ENCODE peak calls at places on chromosomes 5 and 9, in ten cellular contexts. J is breast epithelium, A is kidney epithelial cell, S is cardiac fibroblast, T is astrocyte, F is progenitor cell of endocrine pancreas, O is astrocyte of the spinal cord, Q is uterus, E is suprapubic skin, C is fibroblast of mammary gland. R is an unnamed sample.
A peak's percentile ranks its signal among the peaks of the same experiment; 100 is the strongest.

GRCh38 chr9:72894342-72894741 is 58.5 kb downstream of the ALDH1A1 start:
- DNase-seq in J (no peak), A (peak; percentile 16), S (peak; percentile 41), T (peak; percentile 78), F (no peak), O (peak; percentile 90), Q (no peak), E (no peak), C (peak; percentile 93), R (peak; percentile 91)

GRCh38 chr9:137575725-137576411 is 2.9 kb downstream of the DPH7 start:
- DNase-seq in J (no peak), A (no peak), S (no peak), T (no peak), F (no peak), O (no peak), Q (no peak), E (no peak), C (no peak), R (no peak)

GRCh38 chr5:39024884-39025283 is 49.3 kb downstream of the RICTOR start:
- DNase-seq in J (no peak), A (no peak), S (peak; percentile 23), T (peak; percentile 45), F (no peak), O (no peak), Q (no peak), E (no peak), C (peak; percentile 65), R (peak; percentile 38)

GRCh38 chr9:90991953-90992352 is 190.3 kb downstream of the SYK start:
- DNase-seq in J (no peak), A (no peak), S (peak; percentile 25), T (peak; percentile 33), F (no peak), O (no peak), Q (no peak), E (no peak), C (peak; percentile 77), R (no peak)

GRCh38 chr9:76539180-76539579 is 80.2 kb downstream of the GCNT1 start:
- DNase-seq in J (no peak), A (no peak), S (no peak), T (no peak), F (no peak), O (no peak), Q (no peak), E (no peak), C (no peak), R (no peak)

GRCh38 chr5:173946353-173946752 is 42.6 kb upstream of the C5orf47 start:
- DNase-seq in J (no peak), A (no peak), S (no peak), T (no peak), F (no peak), O (no peak), Q (no peak), E (no peak), C (no peak), R (no peak)

GRCh38 chr5:96300986-96301385 is 132.1 kb downstream of the PCSK1 start:
- DNase-seq in J (no peak), A (no peak), S (no peak), T (no peak), F (no peak), O (no peak), Q (no peak), E (no peak), C (no peak), R (no peak)

GRCh38 chr5:40981420-40981819 is 72.1 kb downstream of the C7 start:
- DNase-seq in J (no peak), A (no peak), S (no peak), T (no peak), F (no peak), O (no peak), Q (no peak), E (no peak), C (no peak), R (no peak)

GRCh38 chr9:81619353-81620008 is 69.9 kb downstream of the TLE1 start:
- DNase-seq in J (no peak), A (no peak), S (peak; percentile 43), T (peak; percentile 83), F (no peak), O (peak; percentile 92), Q (no peak), E (no peak), C (peak; percentile 87), R (peak; percentile 57)
- TF ChIP-seq CTCF in J (no peak), A (no peak), S (no peak), T (no peak), F (no peak), O (no peak), Q (no peak), E (no peak), C (no peak), R (peak; percentile 18)

GRCh38 chr9:96068511-96068910 is 193.0 kb downstream of the ERCC6L2 start:
- DNase-seq in J (no peak), A (no peak), S (no peak), T (no peak), F (no peak), O (no peak), Q (no peak), E (peak; percentile 18), C (no peak), R (no peak)

GRCh38 chr9:96072930-96073329 is 197.4 kb downstream of the ERCC6L2 start:
- DNase-seq in J (no peak), A (no peak), S (no peak), T (no peak), F (no peak), O (no peak), Q (no peak), E (no peak), C (no peak), R (no peak)

GRCh38 chr9:96069821-96070220 is 194.3 kb downstream of the ERCC6L2 start:
- DNase-seq in J (no peak), A (no peak), S (no peak), T (no peak), F (no peak), O (no peak), Q (no peak), E (no peak), C (no peak), R (no peak)

GRCh38 chr9:96073531-96074284 is 198.2 kb downstream of the ERCC6L2 start:
- DNase-seq in J (no peak), A (no peak), S (no peak), T (no peak), F (no peak), O (no peak), Q (no peak), E (no peak), C (no peak), R (no peak)

DNA sequence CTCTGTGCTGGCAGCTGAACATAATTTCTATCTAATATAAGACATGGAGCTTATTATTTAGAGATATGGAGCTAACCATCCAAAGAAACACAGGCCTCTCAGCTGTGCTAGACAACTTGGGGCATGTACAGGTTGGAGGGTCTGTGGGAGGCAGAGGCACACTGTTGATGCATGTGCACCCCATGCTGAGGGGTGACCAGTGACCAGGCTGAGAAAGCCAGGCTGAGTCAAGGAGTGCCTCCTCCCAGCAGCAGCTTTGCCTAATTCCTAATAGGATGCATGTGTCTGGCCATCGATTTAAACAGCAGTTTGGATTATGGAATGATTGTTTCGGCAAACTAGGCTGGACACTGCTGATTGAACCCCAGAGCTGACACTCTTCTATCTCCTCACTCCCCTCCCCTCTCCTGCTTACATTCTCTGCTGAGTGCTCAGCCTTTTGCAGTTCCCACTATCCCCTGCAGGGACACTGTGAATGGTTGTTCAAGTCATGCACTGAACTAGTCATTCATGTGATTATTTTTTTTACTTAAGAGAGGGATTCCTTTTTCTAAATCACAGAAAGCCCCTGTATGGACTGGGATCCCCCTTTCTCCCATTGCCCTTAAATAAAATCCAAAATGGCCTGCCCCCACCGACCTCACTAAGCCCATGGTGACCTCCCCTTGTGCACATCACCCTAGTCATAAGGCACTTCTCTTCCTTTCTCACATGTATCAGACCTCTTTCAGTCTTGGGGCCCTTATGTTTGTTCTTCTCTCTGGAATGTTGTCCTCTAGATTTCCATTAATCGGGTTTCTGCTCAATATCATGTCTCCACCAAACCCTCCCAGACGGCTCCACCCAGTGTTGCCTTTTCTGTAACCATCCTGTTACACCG is 196.0 kb downstream of the ERCC6L2 start:
- DNase-seq in J (no peak), A (no peak), S (peak; percentile 35), T (peak; percentile 4), F (no peak), O (peak; percentile 20), Q (no peak), E (no peak), C (peak; percentile 55), R (peak; percentile 47)
- TF ChIP-seq CTCF in J (no peak), A (peak; percentile 63), S (peak; percentile 59), T (peak; percentile 41), F (peak; percentile 59), O (peak; percentile 66), Q (no peak), E (no peak), C (peak; percentile 65), R (peak; percentile 69)

GRCh38 chr5:123111502-123111901 is 22.5 kb downstream of the PRDM6 start:
- DNase-seq in J (no peak), A (no peak), S (no peak), T (no peak), F (no peak), O (no peak), Q (no peak), E (no peak), C (no peak), R (no peak)
- TF ChIP-seq CTCF in J (no peak), A (no peak), S (no peak), T (no peak), F (no peak), O (no peak), Q (no peak), E (no peak), C (no peak), R (no peak)

GRCh38 chr5:126863402-126863801 is 86.5 kb downstream of the LMNB1 start:
- DNase-seq in J (no peak), A (no peak), S (no peak), T (no peak), F (no peak), O (no peak), Q (no peak), E (no peak), C (no peak), R (no peak)

GRCh38 chr5:126855266-126855665 is 78.3 kb downstream of the LMNB1 start:
- DNase-seq in J (no peak), A (no peak), S (no peak), T (no peak), F (no peak), O (no peak), Q (no peak), E (no peak), C (no peak), R (no peak)

GRCh38 chr5:126854526-126855110 is 77.7 kb downstream of the LMNB1 start:
- DNase-seq in J (no peak), A (no peak), S (no peak), T (no peak), F (no peak), O (no peak), Q (no peak), E (no peak), C (no peak), R (no peak)

GRCh38 chr5:126857472-126858410 is 80.8 kb downstream of the LMNB1 start:
- DNase-seq in J (no peak), A (no peak), S (no peak), T (peak; percentile 47), F (no peak), O (peak; percentile 6), Q (peak; percentile 49), E (no peak), C (peak; percentile 70), R (no peak)

DNA sequence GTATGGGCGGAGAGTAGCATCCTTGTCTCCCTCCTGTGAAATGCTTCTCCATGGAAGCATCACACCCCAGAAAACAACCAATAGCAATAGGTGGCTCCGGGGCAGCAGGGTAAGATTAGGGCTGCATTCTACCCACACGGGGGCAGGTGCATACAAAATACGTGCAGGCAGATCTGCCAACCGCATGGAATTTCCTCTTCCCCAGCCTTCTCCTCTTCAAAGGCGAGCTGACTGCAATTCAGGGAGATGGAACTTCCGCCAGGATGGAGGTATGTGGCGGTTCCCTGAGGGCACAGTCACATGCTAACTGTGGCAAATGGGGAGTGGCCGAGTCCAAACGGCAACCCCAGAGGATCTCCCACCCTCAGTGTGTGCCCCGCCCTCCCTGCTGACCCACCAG is 81.5 kb downstream of the LMNB1 start:
- DNase-seq in J (no peak), A (no peak), S (no peak), T (no peak), F (no peak), O (no peak), Q (no peak), E (no peak), C (no peak), R (no peak)
- TF ChIP-seq CTCF in J (no peak), A (no peak), S (no peak), T (no peak), F (no peak), O (no peak), Q (no peak), E (no peak), C (no peak), R (no peak)